ENCODE peak calls at places on chromosomes 2 and 18, in ten cellular contexts. F, Q, N, E, D, T, O, S, Z and I are unnamed samples. For H3K27me3 and H3K4me1, the result is how much of the 10 kb centered on the place peaks cover.

GRCh38 chr2:43224571-43225092 is 1.8 kb downstream of the ZFP36L2 start:
- DNase-seq in F (no peak), O (peak), T (peak), E (peak), D (peak), S (no peak), N (peak), Z (peak), Q (peak), I (peak)

GRCh38 chr18:36942264-36942663 is 113.3 kb downstream of the KIAA1328 start:
- DNase-seq in Q (no peak), T (no peak), E (no peak), Z (peak), F (no peak), O (peak), N (no peak), S (no peak), D (peak), I (peak)

GRCh38 chr2:172995323-172996244 is 80.1 kb upstream of the MAP3K20 start:
- DNase-seq in N (no peak), Q (peak), T (no peak), O (peak), S (no peak), D (peak), E (peak), F (no peak), Z (no peak), I (no peak)

GRCh38 chr18:48902023-48902855 is 48.5 kb downstream of the SMAD7 start:
- DNase-seq in O (peak), Z (peak), Q (peak), N (no peak), T (peak), E (peak), D (peak), S (peak), F (peak), I (no peak)

GRCh38 chr2:236499691-236500573 is 69.7 kb upstream of the ACKR3 start:
- DNase-seq in Q (no peak), N (no peak), D (no peak), T (no peak), F (no peak), E (no peak), O (no peak), S (no peak), Z (no peak), I (no peak)

GRCh38 chr18:49858309-49859005 is 45.1 kb upstream of the ACAA2 start:
- DNase-seq in N (peak), F (no peak), S (peak), Z (peak), D (peak), Q (peak), T (peak), O (peak), E (no peak), I (peak)

GRCh38 chr18:79791141-79791972 is 6.4 kb upstream of the KCNG2 start:
- DNase-seq in F (no peak), D (peak), T (no peak), Z (no peak), S (peak), Q (peak), O (peak), N (no peak), E (peak), I (no peak)

GRCh38 chr2:40244251-40245010 is 207.5 kb downstream of the SLC8A1 start:
- DNase-seq in O (peak), D (peak), E (peak), Z (peak), F (no peak), S (peak), N (no peak), T (peak), Q (peak), I (no peak)

GRCh38 chr2:158890296-158890905 is 78.0 kb upstream of the TANC1 start:
- DNase-seq in N (no peak), O (no peak), Z (no peak), S (no peak), T (no peak), D (no peak), F (no peak), E (no peak), Q (no peak), I (no peak)

GRCh38 chr2:47026738-47027531 is 111.3 kb upstream of the MCFD2 start:
- DNase-seq in Q (no peak), F (no peak), T (no peak), S (no peak), E (no peak), O (no peak), N (no peak), D (no peak), Z (no peak), I (no peak)

GRCh38 chr2:3102081-3102914 is 275.3 kb downstream of the EIPR1 start:
- DNase-seq in Z (no peak), S (peak), N (no peak), T (no peak), E (no peak), O (no peak), Q (no peak), D (no peak), F (no peak), I (no peak)

DNA sequence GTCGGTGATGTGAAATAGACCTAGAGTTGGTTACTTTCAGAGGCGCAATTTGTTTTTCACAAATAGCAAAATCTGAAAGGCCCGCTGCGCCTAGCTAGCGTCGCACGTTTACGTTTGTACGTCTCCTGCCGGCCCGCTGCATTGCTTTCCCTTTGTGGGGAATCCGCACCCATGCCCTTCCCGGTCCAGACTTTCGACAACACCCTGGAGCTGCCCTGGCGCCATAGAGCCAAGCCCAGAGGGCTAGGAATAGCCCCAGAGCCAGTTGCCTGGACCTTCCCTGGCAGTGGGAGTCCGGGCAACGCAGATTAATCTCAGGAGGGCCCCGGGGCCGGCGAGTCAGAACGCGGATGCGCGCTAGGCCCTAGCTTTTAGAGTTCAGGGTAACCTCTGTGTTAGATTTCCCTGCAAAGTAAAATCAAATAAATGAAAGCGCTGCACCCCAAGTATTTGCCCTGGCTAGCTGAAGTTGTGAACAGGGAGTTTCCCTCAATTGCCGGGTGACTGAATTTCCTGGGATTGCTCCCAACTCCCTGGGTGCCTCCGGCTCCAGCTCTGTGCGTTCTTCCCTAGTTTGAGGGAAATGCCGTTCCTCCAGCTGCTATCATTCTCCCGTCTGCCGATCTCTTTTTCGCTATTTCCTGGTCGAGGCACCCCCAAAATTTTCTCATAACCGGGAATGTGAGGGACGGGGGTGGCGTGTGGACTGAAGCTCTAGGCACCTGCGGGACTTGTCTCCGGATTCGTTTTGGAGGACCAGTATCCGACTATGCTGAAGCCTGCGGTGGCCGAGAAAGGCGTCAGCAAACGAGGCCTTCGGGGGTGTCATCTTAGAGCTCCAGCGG is 1.2 kb upstream of the EN1 start:
- DNase-seq in N (no peak), E (no peak), O (no peak), F (no peak), D (no peak), T (no peak), Q (no peak), Z (peak), S (peak), I (no peak)
- H3K27me3 ChIP-seq in N (half or more), E (under half), O (under half), F (under half), D (half or more), T (under half), Q (half or more), Z (under half), S (half or more), I (under half)

GRCh38 chr18:9822587-9822986 is 63.2 kb upstream of the TXNDC2 start:
- DNase-seq in O (no peak), N (no peak), Z (no peak), Q (no peak), F (no peak), S (no peak), D (no peak), T (no peak), E (no peak), I (no peak)

GRCh38 chr18:9823805-9824473 is 61.8 kb upstream of the TXNDC2 start:
- DNase-seq in Z (no peak), E (no peak), N (no peak), O (no peak), F (no peak), T (no peak), Q (no peak), S (no peak), D (peak), I (no peak)

GRCh38 chr18:9824862-9825479 is 60.8 kb upstream of the TXNDC2 start:
- DNase-seq in S (no peak), Q (no peak), E (no peak), Z (no peak), F (no peak), N (no peak), D (no peak), O (no peak), T (no peak), I (no peak)

GRCh38 chr18:9825571-9826073 is 60.2 kb upstream of the TXNDC2 start:
- DNase-seq in O (peak), Q (no peak), E (no peak), T (peak), S (peak), Z (peak), F (no peak), D (peak), N (no peak), I (no peak)

DNA sequence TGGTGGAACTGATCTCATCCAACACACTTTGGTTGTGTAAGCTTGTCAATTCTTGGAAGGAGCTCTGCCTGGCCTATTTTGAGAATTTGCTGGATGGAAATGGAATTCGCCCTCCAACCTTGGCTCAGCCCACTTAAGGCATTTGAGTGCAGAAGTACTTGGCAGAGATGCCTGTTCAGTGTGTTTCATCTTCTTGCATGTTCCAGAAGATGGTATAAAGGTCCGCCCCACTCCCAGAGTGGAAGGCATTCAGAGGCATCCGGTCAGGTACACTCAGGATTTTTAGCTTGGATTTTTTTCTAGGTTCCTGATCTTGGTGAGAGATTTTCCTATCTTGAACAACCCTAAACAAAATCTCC is 61.3 kb upstream of the TXNDC2 start:
- DNase-seq in O (peak), D (peak), E (peak), Q (no peak), T (no peak), N (no peak), S (peak), Z (no peak), F (no peak), I (no peak)
- H3K4me1 ChIP-seq in O (under half), D (under half), E (under half), Q (under half), T (under half), N (under half), S (half or more), Z (under half), F (under half), I (under half)

GRCh38 chr18:44681611-44682010 is 923 bp downstream of the SETBP1 start:
- DNase-seq in F (no peak), O (peak), Q (no peak), N (no peak), S (no peak), Z (no peak), T (no peak), E (no peak), D (no peak), I (no peak)
- H3K4me3 ChIP-seq in F (peak), O (peak), Q (peak), N (no peak), S (peak), Z (peak), T (peak), E (peak), D (no peak), I (no peak)

GRCh38 chr18:27270508-27270907 is 85.4 kb upstream of the CHST9 start:
- DNase-seq in T (no peak), E (no peak), Z (no peak), N (no peak), Q (no peak), O (no peak), S (no peak), F (no peak), D (no peak), I (no peak)
- H3K27me3 ChIP-seq in T (under half), E (under half), Z (under half), N (under half), Q (under half), O (under half), S (under half), F (under half), D (under half), I (under half)

DNA sequence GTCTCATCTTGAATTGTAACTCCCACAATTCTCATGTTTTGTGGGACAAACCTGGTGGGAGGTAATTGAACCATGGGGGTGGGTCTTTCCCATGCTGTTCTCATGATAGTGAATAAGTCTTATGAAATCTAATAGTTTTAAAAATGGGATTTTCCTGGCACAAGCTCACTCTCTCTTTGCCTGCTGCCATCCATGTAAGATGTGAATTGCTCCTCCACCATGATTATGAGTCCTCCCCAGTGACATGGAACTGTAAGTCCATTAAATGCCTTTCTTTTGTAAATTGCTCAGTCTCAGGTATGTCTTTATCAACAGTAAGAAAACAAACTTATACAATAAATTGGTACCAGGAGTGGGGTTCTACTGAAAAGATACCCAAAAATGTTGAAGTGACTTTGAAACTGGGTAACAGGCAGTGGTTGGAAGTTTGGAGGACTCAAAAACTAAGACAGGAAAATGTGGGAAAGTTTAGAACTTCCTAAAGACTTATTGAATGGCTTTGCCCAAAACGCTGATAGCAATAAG is 601.4 kb downstream of the ZEB2 start:
- DNase-seq in Q (no peak), Z (no peak), D (no peak), N (no peak), E (no peak), S (no peak), O (no peak), T (no peak), F (no peak), I (no peak)
- H3K4me1 ChIP-seq in Q (under half), Z (under half), D (under half), N (under half), E (under half), S (under half), O (under half), T (under half), F (under half), I (under half)

DNA sequence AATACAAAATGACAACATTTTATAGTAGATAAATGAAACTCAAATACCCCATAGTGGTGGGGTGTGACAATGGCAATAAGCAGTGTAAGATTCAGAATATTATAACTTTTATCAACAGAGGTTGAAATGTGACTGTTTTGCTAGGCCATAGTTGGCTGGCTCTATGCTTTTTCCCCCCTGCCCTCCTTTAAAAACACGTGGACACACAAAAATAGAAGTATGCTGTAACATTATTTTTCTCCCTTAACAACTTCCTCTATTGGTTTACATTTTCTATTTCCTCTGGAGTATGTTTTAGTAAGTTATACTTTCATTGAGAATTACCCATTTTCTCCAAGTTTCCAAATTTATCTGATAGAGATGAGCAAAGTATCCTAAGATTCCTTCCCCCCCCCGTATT is 31.1 kb downstream of the NDUFAF7 start:
- DNase-seq in T (no peak), D (no peak), S (no peak), F (no peak), N (no peak), Z (no peak), O (no peak), Q (no peak), E (no peak), I (no peak)
- H3K4me3 ChIP-seq in T (no peak), D (no peak), S (no peak), F (no peak), N (no peak), Z (no peak), O (no peak), Q (no peak), E (no peak), I (no peak)

GRCh38 chr18:395481-396250 is 104.8 kb downstream of the COLEC12 start:
- DNase-seq in S (no peak), E (no peak), Z (no peak), F (no peak), Q (no peak), D (peak), O (peak), N (no peak), T (peak), I (no peak)
- H3K27me3 ChIP-seq in S (under half), E (under half), Z (under half), F (under half), Q (under half), D (under half), O (under half), N (under half), T (under half), I (under half)